ENCODE peak calls at places on chromosome 3, in nine cellular contexts. One of them, this sample, is unnamed. For H3K4me1 and H3K36me3, the result is how much of the 10 kb centered on the place peaks cover.

GRCh38 chr3:64163755-64164148 is 61.5 kb downstream of the PRICKLE2 start:
- DNase-seq in tibial artery: no peak
- DNase-seq in tibial nerve: no peak
- DNase-seq in transverse colon: no peak
- DNase-seq in psoas muscle: no peak
- DNase-seq in heart right ventricle: no peak
- DNase-seq in fibroblast of lung: peak
- DNase-seq in IMR-90: peak
- DNase-seq in aorta: no peak
- DNase-seq in this sample: no peak

GRCh38 chr3:143412084-143412483 is 292.5 kb downstream of the CHST2 start:
- DNase-seq in tibial artery: no peak
- DNase-seq in tibial nerve: no peak
- DNase-seq in transverse colon: no peak
- DNase-seq in psoas muscle: no peak
- DNase-seq in heart right ventricle: no peak
- DNase-seq in fibroblast of lung: no peak
- DNase-seq in IMR-90: no peak
- DNase-seq in aorta: no peak
- DNase-seq in this sample: no peak

GRCh38 chr3:39935261-39935660 is 125.9 kb downstream of the MYRIP start:
- DNase-seq in tibial artery: no peak
- DNase-seq in tibial nerve: no peak
- DNase-seq in transverse colon: no peak
- DNase-seq in psoas muscle: no peak
- DNase-seq in heart right ventricle: no peak
- DNase-seq in fibroblast of lung: no peak
- DNase-seq in IMR-90: no peak
- DNase-seq in aorta: no peak
- DNase-seq in this sample: no peak

GRCh38 chr3:124787490-124788195 is 57.4 kb downstream of the UMPS start:
- DNase-seq in tibial artery: no peak
- DNase-seq in tibial nerve: no peak
- DNase-seq in transverse colon: no peak
- DNase-seq in psoas muscle: no peak
- DNase-seq in heart right ventricle: no peak
- DNase-seq in fibroblast of lung: peak
- DNase-seq in IMR-90: peak
- DNase-seq in aorta: peak
- DNase-seq in this sample: no peak

GRCh38 chr3:185200639-185201038 is 47.8 kb upstream of the C3orf70 start:
- DNase-seq in tibial artery: no peak
- DNase-seq in tibial nerve: no peak
- DNase-seq in transverse colon: no peak
- DNase-seq in psoas muscle: no peak
- DNase-seq in heart right ventricle: no peak
- DNase-seq in fibroblast of lung: peak
- DNase-seq in IMR-90: peak
- DNase-seq in aorta: no peak
- DNase-seq in this sample: no peak

GRCh38 chr3:53114412-53115074 is 15.7 kb downstream of the RFT1 start:
- DNase-seq in tibial artery: no peak
- DNase-seq in tibial nerve: no peak
- DNase-seq in transverse colon: no peak
- DNase-seq in psoas muscle: no peak
- DNase-seq in heart right ventricle: no peak
- DNase-seq in fibroblast of lung: peak
- DNase-seq in IMR-90: peak
- DNase-seq in aorta: no peak
- DNase-seq in this sample: no peak

GRCh38 chr3:56923546-56924224 is 121.9 kb upstream of the ARHGEF3 start:
- DNase-seq in tibial artery: no peak
- DNase-seq in tibial nerve: peak
- DNase-seq in transverse colon: peak
- DNase-seq in psoas muscle: no peak
- DNase-seq in heart right ventricle: peak
- DNase-seq in fibroblast of lung: peak
- DNase-seq in IMR-90: peak
- DNase-seq in aorta: no peak
- DNase-seq in this sample: peak

GRCh38 chr3:125394406-125394805 is 19.3 kb upstream of the ZNF148 start:
- DNase-seq in tibial artery: no peak
- DNase-seq in tibial nerve: no peak
- DNase-seq in transverse colon: no peak
- DNase-seq in psoas muscle: no peak
- DNase-seq in heart right ventricle: no peak
- DNase-seq in fibroblast of lung: no peak
- DNase-seq in IMR-90: no peak
- DNase-seq in aorta: no peak
- DNase-seq in this sample: no peak

GRCh38 chr3:194577985-194578905 is 55.0 kb downstream of the TMEM44 start:
- DNase-seq in tibial artery: peak
- DNase-seq in tibial nerve: no peak
- DNase-seq in transverse colon: peak
- DNase-seq in psoas muscle: no peak
- DNase-seq in heart right ventricle: no peak
- DNase-seq in fibroblast of lung: peak
- DNase-seq in IMR-90: peak
- DNase-seq in aorta: peak
- DNase-seq in this sample: no peak

DNA sequence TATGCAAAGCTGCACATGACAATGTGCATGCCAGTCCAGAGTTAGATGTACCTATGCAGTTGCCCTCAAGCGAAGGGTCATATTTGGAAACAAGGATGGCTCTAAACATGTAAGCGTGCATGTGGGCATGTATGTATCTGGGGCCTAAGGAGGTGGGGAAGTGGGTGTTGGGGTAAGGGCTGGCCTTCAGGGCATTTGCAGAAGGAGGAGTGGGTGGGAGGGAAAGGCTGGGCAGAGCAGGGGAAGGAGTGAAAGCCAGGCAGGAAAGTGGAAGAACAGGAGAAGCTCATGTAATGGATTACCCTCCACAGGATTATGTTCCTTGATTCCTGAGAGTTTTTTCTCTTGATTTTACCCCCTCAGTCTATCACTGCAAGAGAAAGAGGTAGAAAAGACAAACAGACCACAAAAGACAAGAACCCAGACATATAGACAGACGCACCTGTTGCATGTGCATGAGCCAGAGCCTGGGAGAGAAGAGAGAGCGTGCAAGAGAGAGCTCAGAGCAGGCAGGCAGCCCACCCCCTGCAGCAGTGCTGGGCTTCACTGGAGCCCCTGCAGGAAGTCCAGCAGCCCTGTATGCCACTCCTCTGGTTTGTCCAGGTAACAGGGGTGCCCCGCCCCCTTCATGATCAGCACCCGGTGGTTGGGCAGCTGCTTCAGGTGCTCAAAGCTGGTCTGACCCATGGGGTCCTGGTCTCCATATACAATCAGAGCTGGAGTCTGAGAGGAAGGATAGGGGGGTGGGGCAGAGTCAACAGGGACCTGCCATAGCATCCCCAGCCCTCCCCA is 1.8 kb upstream of the PCBP4 start:
- DNase-seq in tibial artery: no peak
- DNase-seq in tibial nerve: no peak
- DNase-seq in transverse colon: no peak
- DNase-seq in psoas muscle: no peak
- DNase-seq in heart right ventricle: no peak
- DNase-seq in fibroblast of lung: no peak
- DNase-seq in IMR-90: no peak
- DNase-seq in aorta: no peak
- DNase-seq in this sample: no peak
- H3K4me3 ChIP-seq in tibial artery: no peak
- H3K4me3 ChIP-seq in tibial nerve: no peak
- H3K4me3 ChIP-seq in transverse colon: no peak
- H3K4me3 ChIP-seq in psoas muscle: no peak
- H3K4me3 ChIP-seq in heart right ventricle: no peak
- H3K4me3 ChIP-seq in fibroblast of lung: no peak
- H3K4me3 ChIP-seq in IMR-90: no peak
- H3K4me3 ChIP-seq in aorta: no peak
- H3K4me3 ChIP-seq in this sample: no peak

GRCh38 chr3:71395927-71396695 is 187.4 kb downstream of the FOXP1 start:
- DNase-seq in tibial artery: no peak
- DNase-seq in tibial nerve: peak
- DNase-seq in transverse colon: no peak
- DNase-seq in psoas muscle: no peak
- DNase-seq in heart right ventricle: no peak
- DNase-seq in fibroblast of lung: peak
- DNase-seq in IMR-90: peak
- DNase-seq in aorta: no peak
- DNase-seq in this sample: no peak
- H3K4me1 ChIP-seq in tibial artery: under half
- H3K4me1 ChIP-seq in tibial nerve: under half
- H3K4me1 ChIP-seq in transverse colon: under half
- H3K4me1 ChIP-seq in psoas muscle: under half
- H3K4me1 ChIP-seq in heart right ventricle: half or more
- H3K4me1 ChIP-seq in fibroblast of lung: under half
- H3K4me1 ChIP-seq in IMR-90: under half
- H3K4me1 ChIP-seq in aorta: under half
- H3K4me1 ChIP-seq in this sample: half or more

GRCh38 chr3:47685037-47685436 is 96.7 kb downstream of the SMARCC1 start:
- DNase-seq in tibial artery: no peak
- DNase-seq in tibial nerve: no peak
- DNase-seq in transverse colon: no peak
- DNase-seq in psoas muscle: no peak
- DNase-seq in heart right ventricle: no peak
- DNase-seq in fibroblast of lung: no peak
- DNase-seq in IMR-90: peak
- DNase-seq in aorta: no peak
- DNase-seq in this sample: no peak
- H3K36me3 ChIP-seq in tibial artery: under half
- H3K36me3 ChIP-seq in tibial nerve: under half
- H3K36me3 ChIP-seq in transverse colon: under half
- H3K36me3 ChIP-seq in psoas muscle: under half
- H3K36me3 ChIP-seq in heart right ventricle: half or more
- H3K36me3 ChIP-seq in fibroblast of lung: under half
- H3K36me3 ChIP-seq in IMR-90: under half
- H3K36me3 ChIP-seq in aorta: under half
- H3K36me3 ChIP-seq in this sample: under half

GRCh38 chr3:45799586-45799985 is 3.2 kb upstream of the SLC6A20 start:
- DNase-seq in tibial artery: no peak
- DNase-seq in tibial nerve: no peak
- DNase-seq in transverse colon: no peak
- DNase-seq in psoas muscle: no peak
- DNase-seq in heart right ventricle: no peak
- DNase-seq in fibroblast of lung: no peak
- DNase-seq in IMR-90: no peak
- DNase-seq in aorta: no peak
- DNase-seq in this sample: no peak

GRCh38 chr3:45795509-45795881 is 841 bp downstream of the SLC6A20 start:
- DNase-seq in tibial artery: no peak
- DNase-seq in tibial nerve: no peak
- DNase-seq in transverse colon: no peak
- DNase-seq in psoas muscle: no peak
- DNase-seq in heart right ventricle: no peak
- DNase-seq in fibroblast of lung: peak
- DNase-seq in IMR-90: peak
- DNase-seq in aorta: no peak
- DNase-seq in this sample: no peak

GRCh38 chr3:45795882-45796765 is at the start of gene SLC6A20:
- DNase-seq in tibial artery: no peak
- DNase-seq in tibial nerve: no peak
- DNase-seq in transverse colon: peak
- DNase-seq in psoas muscle: no peak
- DNase-seq in heart right ventricle: no peak
- DNase-seq in fibroblast of lung: no peak
- DNase-seq in IMR-90: no peak
- DNase-seq in aorta: no peak
- DNase-seq in this sample: no peak

GRCh38 chr3:45798034-45798433 is 1.7 kb upstream of the SLC6A20 start:
- DNase-seq in tibial artery: no peak
- DNase-seq in tibial nerve: no peak
- DNase-seq in transverse colon: no peak
- DNase-seq in psoas muscle: no peak
- DNase-seq in heart right ventricle: no peak
- DNase-seq in fibroblast of lung: no peak
- DNase-seq in IMR-90: no peak
- DNase-seq in aorta: no peak
- DNase-seq in this sample: no peak

DNA sequence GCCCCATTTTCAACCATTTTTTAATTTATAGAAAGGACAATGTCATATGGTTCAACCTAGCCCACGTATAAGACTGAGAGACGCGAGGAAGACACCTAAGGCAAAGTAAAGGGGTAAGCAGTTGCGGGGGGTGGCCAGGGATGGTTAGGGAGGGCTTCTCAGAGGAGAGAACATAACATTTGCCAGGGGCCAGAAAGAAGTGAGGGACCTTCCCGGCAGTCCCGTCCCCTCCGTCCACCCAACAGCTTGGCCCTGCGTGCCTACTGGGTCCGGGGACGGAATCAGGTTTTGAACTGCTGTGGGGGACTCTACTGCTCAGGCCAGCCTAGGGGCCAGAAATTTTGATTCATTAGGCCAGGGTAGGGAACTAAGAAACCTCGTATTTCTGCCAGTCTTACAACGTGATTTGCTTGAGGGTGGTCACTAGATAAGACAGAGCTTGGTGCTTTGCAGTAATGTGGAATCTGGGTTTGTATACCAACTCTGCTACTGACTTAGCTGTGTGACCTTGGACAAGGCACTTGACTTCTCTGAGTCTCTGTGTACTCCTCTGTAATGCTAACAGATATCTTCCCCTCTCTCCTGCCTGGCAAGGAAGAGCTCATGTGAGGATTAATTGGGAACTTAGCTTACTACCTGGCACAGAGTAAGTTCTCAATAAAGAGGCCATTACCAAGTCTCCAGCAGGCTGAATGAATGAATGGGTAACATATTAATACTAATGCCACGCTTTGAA is 734 bp upstream of the SLC6A20 start:
- DNase-seq in tibial artery: no peak
- DNase-seq in tibial nerve: no peak
- DNase-seq in transverse colon: no peak
- DNase-seq in psoas muscle: no peak
- DNase-seq in heart right ventricle: no peak
- DNase-seq in fibroblast of lung: no peak
- DNase-seq in IMR-90: no peak
- DNase-seq in aorta: no peak
- DNase-seq in this sample: no peak
- H3K4me3 ChIP-seq in tibial artery: no peak
- H3K4me3 ChIP-seq in tibial nerve: peak
- H3K4me3 ChIP-seq in transverse colon: peak
- H3K4me3 ChIP-seq in psoas muscle: peak
- H3K4me3 ChIP-seq in heart right ventricle: no peak
- H3K4me3 ChIP-seq in fibroblast of lung: no peak
- H3K4me3 ChIP-seq in IMR-90: no peak
- H3K4me3 ChIP-seq in aorta: no peak
- H3K4me3 ChIP-seq in this sample: no peak

This sample was measured in CD8-positive, alpha-beta memory T cell.